ENCODE peak calls at places on chromosomes 1 and 21, in eight cellular contexts. B is SK-N-SH, T is GM06990, K is SJSA1, A is stomach, L is astrocyte of the cerebellum, D is neuronal stem cell, G is lower leg skin. M is an unnamed sample.

GRCh38 chr21:41207401-41208388 is 39.7 kb downstream of the BACE2 start:
- DNase-seq in K (no peak), A (peak; percentile 71), T (no peak), D (no peak), L (peak; percentile 52), G (peak; percentile 62), B (no peak), M (no peak)

GRCh38 chr1:32539584-32540571 is 651 bp downstream of the ZBTB8A start:
- DNase-seq in G (no peak), K (peak; percentile 51), D (peak; percentile 45), A (peak; percentile 34), T (peak; percentile 49), L (peak; percentile 11), B (peak; percentile 86), M (peak; percentile 49)

GRCh38 chr1:60394436-60394835 is 320.9 kb upstream of the C1orf87 start:
- DNase-seq in D (no peak), T (peak; percentile 8), K (no peak), B (no peak), L (peak; percentile 64), A (no peak), G (no peak), M (no peak)

GRCh38 chr1:22105611-22106207 is 37.2 kb downstream of the WNT4 start:
- DNase-seq in G (no peak), L (peak; percentile 64), K (no peak), B (peak; percentile 64), T (no peak), A (no peak), D (peak; percentile 26), M (no peak)

GRCh38 chr1:33667386-33668282 is 195.2 kb downstream of the ZSCAN20 start:
- DNase-seq in D (no peak), L (no peak), T (no peak), B (no peak), G (no peak), K (peak; percentile 16), A (no peak), M (no peak)

GRCh38 chr1:40694353-40694874 is 2.9 kb downstream of the NFYC start:
- DNase-seq in T (no peak), B (no peak), G (no peak), K (no peak), L (no peak), A (no peak), D (no peak), M (no peak)

GRCh38 chr21:29299046-29299905 is 554 bp downstream of the BACH1 start:
- DNase-seq in D (peak; percentile 49), T (peak; percentile 70), K (peak; percentile 76), B (no peak), L (no peak), A (peak; percentile 67), G (peak; percentile 50), M (peak; percentile 60)

GRCh38 chr1:174200746-174201145 is 41.4 kb downstream of the RABGAP1L start:
- DNase-seq in A (no peak), B (no peak), T (no peak), D (no peak), G (no peak), K (no peak), L (no peak), M (no peak)

GRCh38 chr1:39613250-39613649 is 26.2 kb downstream of the HEYL start:
- DNase-seq in T (no peak), A (no peak), B (no peak), D (no peak), L (no peak), K (no peak), G (no peak), M (no peak)

GRCh38 chr1:53606197-53607095 is 132.5 kb downstream of the GLIS1 start:
- DNase-seq in T (no peak), B (peak; percentile 24), D (no peak), G (no peak), K (no peak), A (no peak), L (no peak), M (no peak)

GRCh38 chr1:39404876-39405275 is 86.6 kb upstream of the BMP8A start:
- DNase-seq in K (no peak), D (no peak), L (no peak), G (no peak), B (no peak), T (no peak), A (no peak), M (no peak)

GRCh38 chr1:201676061-201676644 is 137.2 kb downstream of the NAV1 start:
- DNase-seq in G (no peak), D (no peak), K (no peak), A (peak; percentile 47), L (peak; percentile 27), B (no peak), T (no peak), M (no peak)

DNA sequence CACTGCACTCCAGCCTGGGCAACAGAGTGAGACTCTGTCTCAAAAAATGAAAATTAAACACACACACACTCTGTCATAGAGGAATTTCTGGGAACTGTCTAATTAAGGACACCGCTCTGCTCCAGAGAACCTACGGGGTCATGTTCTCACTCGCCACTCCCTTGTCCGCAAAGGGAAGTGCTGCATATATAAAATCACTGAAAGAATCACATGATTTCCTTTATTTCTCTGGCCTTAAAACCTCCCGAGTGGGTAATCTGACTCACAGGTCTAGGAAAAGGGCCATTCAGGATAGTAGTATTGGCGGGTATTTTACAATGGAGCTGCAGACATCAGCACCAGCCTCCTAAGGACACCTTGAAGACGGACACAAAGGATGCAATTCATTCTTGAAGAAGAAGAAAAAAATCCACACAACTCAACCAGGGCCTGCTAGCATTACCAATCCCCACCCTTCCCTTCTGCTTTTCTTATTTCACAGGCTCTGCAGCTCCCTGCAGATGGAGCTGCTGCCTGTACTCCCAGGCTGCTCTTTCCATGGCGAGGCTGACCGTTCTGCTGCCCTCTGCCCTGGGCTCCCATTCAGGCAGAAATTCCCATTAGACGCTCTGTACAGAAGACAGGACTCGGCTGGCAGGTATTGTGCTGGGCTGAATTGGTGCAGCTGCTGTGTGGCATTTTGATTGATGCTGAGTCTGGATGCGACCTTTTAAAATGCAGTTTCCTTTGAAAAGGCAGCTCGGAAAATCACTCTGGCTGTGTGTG is 53.3 kb upstream of the FAM89A start:
- DNase-seq in D (peak; percentile 66), L (no peak), K (no peak), B (no peak), T (no peak), A (no peak), G (no peak), M (no peak)
- H3K4me3 ChIP-seq in D (no peak overlapping the region), L (no peak overlapping the region), K (no peak overlapping the region), B (no peak overlapping the region), T (no peak overlapping the region), A (no peak overlapping the region), G (no peak overlapping the region), M (no peak overlapping the region)

GRCh38 chr1:219271914-219272545 is 98.4 kb downstream of the LYPLAL1 start:
- DNase-seq in A (no peak), B (peak; percentile 18), T (no peak), D (no peak), G (no peak), K (no peak), L (peak; percentile 26), M (no peak)
- H3K4me3 ChIP-seq in A (no peak overlapping the region), B (no peak overlapping the region), T (no peak overlapping the region), D (no peak overlapping the region), G (no peak overlapping the region), K (no peak overlapping the region), L (no peak overlapping the region), M (no peak overlapping the region)

DNA sequence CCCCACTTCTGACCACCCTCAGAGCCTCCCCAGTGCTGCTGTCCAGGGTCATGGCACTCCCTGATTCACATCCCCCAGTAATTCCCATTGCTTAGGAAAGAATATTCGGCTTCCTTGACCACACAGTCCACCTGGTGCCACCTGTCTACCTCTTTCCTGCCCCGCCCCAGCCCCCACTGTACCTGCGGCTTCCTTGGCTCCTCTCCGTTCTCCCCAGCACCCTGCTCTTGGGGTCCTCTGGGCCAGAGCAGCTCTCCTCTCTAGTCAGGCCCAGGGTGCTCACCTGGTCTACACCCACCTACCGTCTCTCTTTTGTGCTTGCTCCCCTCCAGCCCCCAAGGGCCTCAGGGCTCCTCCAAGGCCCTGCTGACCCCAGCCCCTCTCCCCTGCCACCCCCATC is 142.6 kb downstream of the PEX14 start:
- DNase-seq in D (no peak), K (no peak), A (no peak), B (no peak), L (no peak), G (no peak), T (no peak), M (no peak)
- H3K4me3 ChIP-seq in D (no peak overlapping the region), K (no peak overlapping the region), A (no peak overlapping the region), B (no peak overlapping the region), L (no peak overlapping the region), G (no peak overlapping the region), T (no peak overlapping the region), M (no peak overlapping the region)

GRCh38 chr1:210746024-210746423 is 387.9 kb downstream of the KCNH1 start:
- DNase-seq in A (no peak), B (no peak), G (no peak), L (no peak), K (no peak), T (no peak), D (no peak), M (no peak)
- H3K4me3 ChIP-seq in A (no peak overlapping the region), B (no peak overlapping the region), G (no peak overlapping the region), L (no peak overlapping the region), K (no peak overlapping the region), T (no peak overlapping the region), D (no peak overlapping the region), M (no peak overlapping the region)

GRCh38 chr21:43363506-43364260 is 63.2 kb downstream of the SIK1 start:
- DNase-seq in A (no peak), L (no peak), K (no peak), T (no peak), B (no peak), G (no peak), D (no peak), M (no peak)

GRCh38 chr21:43361493-43362296 is 65.2 kb downstream of the SIK1 start:
- DNase-seq in B (no peak), L (no peak), D (no peak), G (peak; percentile 86), A (no peak), K (no peak), T (peak; percentile 81), M (no peak)

GRCh38 chr21:43364261-43364510 is 62.7 kb downstream of the SIK1 start:
- DNase-seq in K (no peak), B (no peak), G (no peak), L (no peak), T (no peak), D (no peak), A (no peak), M (no peak)

GRCh38 chr21:43362306-43362927 is 64.5 kb downstream of the SIK1 start:
- DNase-seq in T (peak; percentile 87), D (no peak), G (peak; percentile 72), B (peak; percentile 91), K (no peak), L (peak; percentile 20), A (peak; percentile 56), M (peak; percentile 88)

DNA sequence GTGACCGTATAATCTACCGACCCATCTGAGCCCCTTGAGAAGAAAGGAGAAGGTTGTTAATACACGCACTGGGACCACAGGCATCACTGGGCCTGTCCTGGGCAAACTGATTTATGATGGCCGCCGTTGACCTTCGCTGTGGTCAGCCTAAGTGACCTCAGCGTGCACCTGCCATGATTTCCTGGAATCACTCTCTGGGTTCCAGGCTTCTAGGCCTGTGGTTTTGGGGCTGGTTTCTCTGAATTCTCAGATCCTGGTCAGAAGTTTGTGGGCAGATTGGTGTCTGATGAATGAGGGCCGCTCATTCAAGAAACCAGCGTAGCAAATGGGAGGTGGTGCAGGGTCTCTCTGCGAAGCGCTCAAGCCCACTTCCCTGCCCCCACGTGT is 64.0 kb downstream of the SIK1 start:
- DNase-seq in A (no peak), K (no peak), B (no peak), T (no peak), D (no peak), L (peak; percentile 42), G (no peak), M (no peak)
- H3K4me3 ChIP-seq in A (no peak overlapping the region), K (no peak overlapping the region), B (no peak overlapping the region), T (no peak overlapping the region), D (no peak overlapping the region), L (no peak overlapping the region), G (no peak overlapping the region), M (no peak overlapping the region)

M was measured in BE2C.